ENCODE peak calls at places on chromosomes 11 and 22, in nine cellular contexts. X is endothelial cell of umbilical vein; V is omental fat pad; M is mucosa of gallbladder; J is hypothalamus; B is AML-193; G is NCI-H2029 treated with DMSO at 0.1 percent for 48 hours; C is activated naive CD4-positive, alpha-beta T cell; S is HL-60. T is an unnamed sample.

GRCh38 chr11:128207861-128208321 is 379.5 kb downstream of the ETS1 start:
- DNase-seq in X (peak), V (no peak), M (no peak), J (no peak), B (no peak), G (no peak), C (no peak), S (no peak), T (no peak)

GRCh38 chr11:122559734-122560382 is 95.7 kb upstream of the UBASH3B start:
- DNase-seq in X (no peak), V (no peak), M (no peak), J (no peak), B (no peak), G (no peak), C (no peak), S (no peak), T (no peak)

GRCh38 chr22:31098633-31099110 is 8.7 kb downstream of the SELENOM start:
- DNase-seq in X (no peak), V (no peak), M (no peak), J (no peak), B (no peak), G (no peak), C (no peak), S (no peak), T (no peak)

GRCh38 chr22:25878933-25879332 is 136.9 kb downstream of the MYO18B start:
- DNase-seq in X (no peak), V (no peak), M (no peak), J (no peak), B (no peak), G (peak), C (no peak), S (no peak), T (no peak)

GRCh38 chr11:10659339-10660216 is 34.0 kb downstream of the IRAG1 start:
- DNase-seq in X (peak), V (no peak), M (no peak), J (no peak), B (no peak), G (no peak), C (no peak), S (no peak), T (no peak)

GRCh38 chr11:134645576-134645975 is 233.5 kb upstream of the B3GAT1 start:
- DNase-seq in X (no peak), V (no peak), M (no peak), J (no peak), B (no peak), G (no peak), C (no peak), S (no peak), T (no peak)

GRCh38 chr22:40512426-40513136 is 123.9 kb downstream of the MRTFA start:
- DNase-seq in X (no peak), V (no peak), M (peak), J (no peak), B (no peak), G (no peak), C (no peak), S (no peak), T (no peak)

GRCh38 chr11:88304352-88304751 is 33.2 kb downstream of the CTSC start:
- DNase-seq in X (no peak), V (no peak), M (no peak), J (no peak), B (no peak), G (no peak), C (no peak), S (no peak), T (no peak)

GRCh38 chr11:96474263-96474662 is 84.5 kb downstream of the JRKL start:
- DNase-seq in X (no peak), V (no peak), M (no peak), J (no peak), B (no peak), G (no peak), C (no peak), S (no peak), T (no peak)

GRCh38 chr11:112805658-112806057 is 155.6 kb upstream of the NCAM1 start:
- DNase-seq in X (no peak), V (no peak), M (peak), J (no peak), B (no peak), G (peak), C (no peak), S (no peak), T (peak)

GRCh38 chr22:25840883-25841282 is 98.9 kb downstream of the MYO18B start:
- DNase-seq in X (no peak), V (no peak), M (no peak), J (no peak), B (no peak), G (no peak), C (no peak), S (no peak), T (no peak)

GRCh38 chr11:17459211-17459610 is 17.4 kb downstream of the ABCC8 start:
- DNase-seq in X (no peak), V (no peak), M (no peak), J (no peak), B (no peak), G (no peak), C (no peak), S (no peak), T (no peak)

GRCh38 chr11:123291201-123291869 is 96.3 kb upstream of the CLMP start:
- DNase-seq in X (no peak), V (no peak), M (no peak), J (no peak), B (no peak), G (no peak), C (no peak), S (no peak), T (no peak)

GRCh38 chr11:111606986-111607385 is 4.7 kb downstream of the SIK2 start:
- DNase-seq in X (no peak), V (no peak), M (no peak), J (no peak), B (no peak), G (no peak), C (no peak), S (no peak), T (no peak)

GRCh38 chr11:995752-996420 is 40.6 kb downstream of the MUC6 start:
- DNase-seq in X (no peak), V (no peak), M (no peak), J (no peak), B (no peak), G (no peak), C (no peak), S (no peak), T (no peak)

GRCh38 chr11:103633037-103633788 is 403.2 kb upstream of the DDI1 start:
- DNase-seq in X (peak), V (no peak), M (no peak), J (no peak), B (no peak), G (no peak), C (no peak), S (no peak), T (no peak)

GRCh38 chr22:50226224-50227165 is 18.3 kb downstream of the TUBGCP6 start:
- DNase-seq in X (no peak), V (no peak), M (no peak), J (no peak), B (no peak), G (no peak), C (no peak), S (no peak), T (no peak)

GRCh38 chr11:70292863-70293262 is 22.4 kb downstream of the PPFIA1 start:
- DNase-seq in X (no peak), V (no peak), M (no peak), J (no peak), B (no peak), G (no peak), C (no peak), S (no peak), T (no peak)

GRCh38 chr22:24076091-24076867 is 65.2 kb downstream of the CABIN1 start:
- DNase-seq in X (no peak), V (no peak), M (no peak), J (no peak), B (no peak), G (no peak), C (no peak), S (no peak), T (no peak)

GRCh38 chr11:116843661-116844060 is 6.2 kb upstream of the APOA1 start:
- DNase-seq in X (no peak), V (no peak), M (no peak), J (no peak), B (no peak), G (no peak), C (no peak), S (no peak), T (no peak)

GRCh38 chr22:31504282-31504681 is 7.9 kb downstream of the SFI1 start:
- DNase-seq in X (no peak), V (no peak), M (no peak), J (no peak), B (no peak), G (no peak), C (no peak), S (no peak), T (no peak)

GRCh38 chr22:20418211-20418788 is 19.3 kb downstream of the SCARF2 start:
- DNase-seq in X (peak), V (no peak), M (peak), J (peak), B (peak), G (peak), C (peak), S (peak), T (no peak)

GRCh38 chr22:47705350-47705749 is 942.9 kb downstream of the TBC1D22A start:
- DNase-seq in X (no peak), V (no peak), M (no peak), J (no peak), B (no peak), G (no peak), C (no peak), S (no peak), T (no peak)

GRCh38 chr22:19514831-19515565 is 9.2 kb downstream of the CLDN5 start:
- DNase-seq in X (no peak), V (no peak), M (no peak), J (no peak), B (no peak), G (no peak), C (no peak), S (no peak), T (peak)

GRCh38 chr22:49345896-49346295 is 481.8 kb downstream of the BRD1 start:
- DNase-seq in X (no peak), V (no peak), M (no peak), J (no peak), B (no peak), G (no peak), C (no peak), S (no peak), T (no peak)

GRCh38 chr22:25564320-25564978 is at the start of gene GRK3:
- DNase-seq in X (peak), V (peak), M (peak), J (peak), B (peak), G (no peak), C (no peak), S (peak), T (no peak)

GRCh38 chr22:41286639-41287091 is 678 bp upstream of the RANGAP1 start:
- DNase-seq in X (no peak), V (no peak), M (no peak), J (no peak), B (peak), G (no peak), C (peak), S (peak), T (no peak)

GRCh38 chr22:36236338-36237319 is 2.7 kb downstream of the APOL2 start:
- DNase-seq in X (no peak), V (no peak), M (no peak), J (no peak), B (no peak), G (no peak), C (no peak), S (no peak), T (no peak)